ENCODE peak calls at places on chromosomes 5 and 9, in nine cellular contexts. M, L, X, Z, R, V, O, E and W are unnamed samples.

GRCh38 chr5:166370928-166371690 is 1920.3 kb upstream of the WWC1 start:
- DNase-seq in M (peak), L (no peak), X (no peak), Z (no peak), R (no peak), V (no peak), O (no peak), E (no peak), W (no peak)

GRCh38 chr5:65808261-65808741 is 86.3 kb downstream of the NLN start:
- DNase-seq in M (no peak), L (no peak), X (no peak), Z (no peak), R (no peak), V (no peak), O (no peak), E (peak), W (no peak)

GRCh38 chr9:137685035-137685885 is 66.5 kb downstream of the EHMT1 start:
- DNase-seq in M (no peak), L (no peak), X (no peak), Z (no peak), R (no peak), V (no peak), O (no peak), E (peak), W (no peak)

GRCh38 chr9:111622626-111623025 is 8.5 kb upstream of the DNAJC25 start:
- DNase-seq in M (no peak), L (no peak), X (no peak), Z (no peak), R (no peak), V (no peak), O (no peak), E (peak), W (no peak)

GRCh38 chr5:53785924-53786323 is 225.5 kb downstream of the NDUFS4 start:
- DNase-seq in M (no peak), L (no peak), X (no peak), Z (no peak), R (no peak), V (no peak), O (no peak), E (no peak), W (no peak)

GRCh38 chr9:109699019-109699418 is 81.0 kb upstream of the PALM2AKAP2 start:
- DNase-seq in M (no peak), L (no peak), X (no peak), Z (no peak), R (no peak), V (no peak), O (no peak), E (peak), W (no peak)

GRCh38 chr9:85969727-85970126 is 28.8 kb downstream of the NAA35 start:
- DNase-seq in M (no peak), L (no peak), X (no peak), Z (no peak), R (no peak), V (no peak), O (no peak), E (no peak), W (no peak)

GRCh38 chr5:81164936-81165335 is 68.2 kb upstream of the CKMT2 start:
- DNase-seq in M (no peak), L (no peak), X (no peak), Z (peak), R (no peak), V (no peak), O (no peak), E (peak), W (no peak)

GRCh38 chr5:131112424-131112823 is 52.6 kb downstream of the HINT1 start:
- DNase-seq in M (no peak), L (no peak), X (no peak), Z (no peak), R (no peak), V (no peak), O (no peak), E (no peak), W (no peak)

GRCh38 chr5:14308384-14309154 is 165.4 kb downstream of the TRIO start:
- DNase-seq in M (no peak), L (no peak), X (no peak), Z (no peak), R (no peak), V (no peak), O (no peak), E (peak), W (no peak)

GRCh38 chr5:12780536-12780935 is 876.3 kb upstream of the CTNND2 start:
- DNase-seq in M (no peak), L (no peak), X (no peak), Z (no peak), R (no peak), V (no peak), O (no peak), E (no peak), W (no peak)

GRCh38 chr9:16371306-16371705 is 499.2 kb downstream of the BNC2 start:
- DNase-seq in M (no peak), L (no peak), X (no peak), Z (no peak), R (no peak), V (no peak), O (peak), E (no peak), W (no peak)

GRCh38 chr5:82421119-82421518 is 143.0 kb upstream of the RPS23 start:
- DNase-seq in M (no peak), L (no peak), X (no peak), Z (no peak), R (no peak), V (no peak), O (no peak), E (peak), W (no peak)

GRCh38 chr9:27365977-27366376 is 69.0 kb upstream of the EQTN start:
- DNase-seq in M (no peak), L (peak), X (peak), Z (no peak), R (no peak), V (no peak), O (peak), E (no peak), W (no peak)

GRCh38 chr9:74281674-74282073 is 215.5 kb upstream of the RORB start:
- DNase-seq in M (no peak), L (no peak), X (no peak), Z (no peak), R (no peak), V (no peak), O (peak), E (no peak), W (no peak)

GRCh38 chr9:99221623-99222415 is at the start of the genes ALG2 and SEC61B:
- DNase-seq in M (peak), L (peak), X (peak), Z (peak), R (peak), V (peak), O (peak), E (peak), W (peak)

GRCh38 chr5:159908201-159908940 is 7.9 kb upstream of the ADRA1B start:
- DNase-seq in M (no peak), L (no peak), X (no peak), Z (no peak), R (no peak), V (no peak), O (no peak), E (no peak), W (no peak)

GRCh38 chr9:96219615-96220257 is 82.2 kb downstream of the HSD17B3 start:
- DNase-seq in M (no peak), L (peak), X (peak), Z (no peak), R (peak), V (peak), O (no peak), E (no peak), W (no peak)

GRCh38 chr9:121331992-121332685 is 37.9 kb downstream of the STOM start:
- DNase-seq in M (no peak), L (no peak), X (no peak), Z (no peak), R (no peak), V (no peak), O (no peak), E (peak), W (no peak)

GRCh38 chr9:13778486-13779110 is 499.1 kb upstream of the MPDZ start:
- DNase-seq in M (no peak), L (no peak), X (no peak), Z (no peak), R (no peak), V (no peak), O (no peak), E (peak), W (no peak)

GRCh38 chr9:136239135-136239962 is 6.3 kb downstream of the QSOX2 start:
- DNase-seq in M (no peak), L (no peak), X (no peak), Z (no peak), R (no peak), V (no peak), O (no peak), E (no peak), W (no peak)

GRCh38 chr5:137727623-137728022 is 8.3 kb downstream of the KLHL3 start:
- DNase-seq in M (no peak), L (no peak), X (no peak), Z (no peak), R (no peak), V (no peak), O (no peak), E (no peak), W (no peak)

GRCh38 chr5:41414598-41414997 is 95.8 kb downstream of the PLCXD3 start:
- DNase-seq in M (no peak), L (no peak), X (no peak), Z (no peak), R (no peak), V (no peak), O (no peak), E (peak), W (no peak)

GRCh38 chr5:97420646-97421045 is 237.6 kb upstream of the RIOK2 start:
- DNase-seq in M (no peak), L (no peak), X (no peak), Z (no peak), R (no peak), V (no peak), O (no peak), E (no peak), W (no peak)

GRCh38 chr9:89171231-89171630 is 7.4 kb downstream of the SHC3 start:
- DNase-seq in M (no peak), L (no peak), X (no peak), Z (no peak), R (no peak), V (no peak), O (no peak), E (no peak), W (no peak)

GRCh38 chr9:27943544-27943943 is 370.3 kb upstream of the C9orf72 start:
- DNase-seq in M (no peak), L (no peak), X (no peak), Z (no peak), R (no peak), V (no peak), O (no peak), E (no peak), W (no peak)